ENCODE peak calls at places on chromosomes 3 and 15, in seven cellular contexts. Q is pancreas, U is AG04450, B is skeletal muscle cell, H is GM12864, Z is fibroblast of pulmonary artery, E is fibroblast of the aortic adventitia. S is an unnamed sample.

GRCh38 chr3:186368717-186369116 is 6.7 kb upstream of the DGKG start:
- DNase-seq in Q (no peak), U (no peak), B (no peak), H (no peak), Z (no peak), E (no peak), S (no peak)

GRCh38 chr3:48708481-48708889 is 8.5 kb downstream of the IP6K2 start:
- DNase-seq in Q (no peak), U (no peak), B (no peak), H (no peak), Z (peak), E (peak), S (no peak)

GRCh38 chr15:84911879-84912660 is 27.6 kb downstream of the SLC28A1 start:
- DNase-seq in Q (peak), U (peak), B (peak), H (no peak), Z (peak), E (peak), S (peak)

GRCh38 chr3:42739401-42740158 is 33.5 kb downstream of the CCDC13 start:
- DNase-seq in Q (no peak), U (no peak), B (no peak), H (no peak), Z (no peak), E (no peak), S (no peak)

GRCh38 chr3:188197388-188197847 is 43.5 kb downstream of the LPP start:
- DNase-seq in Q (no peak), U (no peak), B (no peak), H (no peak), Z (no peak), E (no peak), S (no peak)

GRCh38 chr15:63826513-63826912 is 7.2 kb downstream of the HERC1 start:
- DNase-seq in Q (no peak), U (no peak), B (no peak), H (no peak), Z (peak), E (peak), S (no peak)

GRCh38 chr3:109005443-109005842 is 51.8 kb upstream of the GUCA1C start:
- DNase-seq in Q (no peak), U (no peak), B (no peak), H (no peak), Z (no peak), E (no peak), S (no peak)

GRCh38 chr3:13254028-13254951 is 165.8 kb downstream of the NUP210 start:
- DNase-seq in Q (no peak), U (no peak), B (no peak), H (no peak), Z (no peak), E (no peak), S (peak)

GRCh38 chr3:195752538-195753331 is 32.0 kb downstream of the MUC20 start:
- DNase-seq in Q (no peak), U (no peak), B (no peak), H (no peak), Z (no peak), E (no peak), S (no peak)

DNA sequence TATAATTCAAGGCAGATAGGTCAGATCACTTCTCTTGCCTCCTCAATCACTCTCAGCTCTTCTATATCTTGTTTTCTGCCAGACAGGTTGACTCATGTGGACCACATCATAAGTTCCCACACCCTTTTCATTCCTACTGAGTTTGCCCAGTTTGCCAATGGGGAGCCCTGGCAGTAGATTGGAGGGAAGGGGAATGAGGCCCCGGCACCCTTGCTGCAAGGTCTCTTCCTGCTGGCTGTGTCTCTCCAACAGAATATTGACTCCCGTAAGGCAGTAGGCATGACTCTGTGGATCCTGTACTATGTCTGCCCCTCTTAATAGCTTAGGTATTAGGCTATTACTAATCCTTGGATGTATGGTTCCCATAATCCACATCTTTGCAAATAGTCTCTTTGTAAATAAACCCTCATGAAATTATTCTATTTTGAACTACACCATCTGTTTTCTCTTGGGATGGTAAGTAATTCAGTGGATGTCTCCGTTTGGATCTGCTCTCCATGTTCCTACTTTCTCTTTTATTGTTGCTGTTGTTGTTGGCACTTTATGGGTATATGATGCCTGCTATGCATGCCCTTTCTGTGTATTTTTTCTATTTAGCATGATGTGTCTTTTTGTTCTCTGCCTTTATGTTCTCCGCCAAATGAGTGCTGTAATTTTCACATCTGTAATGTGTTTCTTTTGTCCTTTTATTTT is 65.5 kb upstream of the DCBLD2 start:
- DNase-seq in Q (no peak), U (no peak), B (no peak), H (no peak), Z (no peak), E (no peak), S (no peak)
- H3K4me3 ChIP-seq in Q (no peak), U (no peak), B (no peak), H (no peak), Z (no peak), E (no peak), S (no peak)

GRCh38 chr15:60006808-60007346 is 2.8 kb downstream of the FOXB1 start:
- DNase-seq in Q (no peak), U (no peak), B (no peak), H (no peak), Z (no peak), E (no peak), S (no peak)
- H3K4me3 ChIP-seq in Q (peak), U (peak), B (no peak), H (peak), Z (peak), E (no peak), S (peak)

GRCh38 chr3:3798641-3799113 is 554 bp upstream of the LRRN1 start:
- DNase-seq in Q (peak), U (no peak), B (no peak), H (no peak), Z (no peak), E (no peak), S (peak)

GRCh38 chr3:3801510-3801841 is 2.2 kb downstream of the LRRN1 start:
- DNase-seq in Q (no peak), U (no peak), B (no peak), H (no peak), Z (no peak), E (no peak), S (no peak)

GRCh38 chr3:3800685-3801509 is 1.7 kb downstream of the LRRN1 start:
- DNase-seq in Q (peak), U (no peak), B (no peak), H (no peak), Z (no peak), E (no peak), S (peak)

GRCh38 chr3:3799173-3800075 is at the start of gene LRRN1:
- DNase-seq in Q (peak), U (no peak), B (no peak), H (no peak), Z (no peak), E (no peak), S (peak)

DNA sequence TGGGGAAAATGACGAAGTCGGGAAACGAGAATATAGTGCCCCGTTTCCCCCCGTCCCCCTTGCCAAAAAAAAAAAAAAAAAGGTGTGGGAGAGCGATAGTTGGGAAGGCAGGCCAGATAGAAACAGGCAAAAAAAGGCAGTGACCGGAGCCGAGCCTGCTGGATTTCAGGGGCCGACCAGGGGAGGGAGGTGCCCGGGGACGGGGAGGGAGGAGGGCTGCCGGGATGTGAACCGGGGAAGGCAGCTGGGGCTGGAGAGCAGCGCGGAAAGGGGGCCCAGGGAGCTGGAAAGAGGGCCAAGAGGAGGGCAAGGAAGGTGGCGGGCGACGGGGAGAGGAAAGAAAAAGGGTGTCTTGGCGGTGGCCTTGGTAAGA is 831 bp downstream of the LRRN1 start:
- DNase-seq in Q (peak), U (no peak), B (no peak), H (no peak), Z (no peak), E (no peak), S (peak)
- H3K4me3 ChIP-seq in Q (peak), U (no peak), B (no peak), H (no peak), Z (no peak), E (no peak), S (peak)

GRCh38 chr3:178260887-178261286 is 275.3 kb upstream of the KCNMB2 start:
- DNase-seq in Q (no peak), U (no peak), B (no peak), H (no peak), Z (no peak), E (peak), S (no peak)
- H3K4me3 ChIP-seq in Q (no peak), U (no peak), B (no peak), H (no peak), Z (no peak), E (no peak), S (no peak)

GRCh38 chr3:57855281-57855680 is 99.2 kb downstream of the SLMAP start:
- DNase-seq in Q (no peak), U (no peak), B (no peak), H (no peak), Z (peak), E (peak), S (no peak)
- H3K4me3 ChIP-seq in Q (no peak), U (no peak), B (no peak), H (no peak), Z (no peak), E (no peak), S (no peak)

DNA sequence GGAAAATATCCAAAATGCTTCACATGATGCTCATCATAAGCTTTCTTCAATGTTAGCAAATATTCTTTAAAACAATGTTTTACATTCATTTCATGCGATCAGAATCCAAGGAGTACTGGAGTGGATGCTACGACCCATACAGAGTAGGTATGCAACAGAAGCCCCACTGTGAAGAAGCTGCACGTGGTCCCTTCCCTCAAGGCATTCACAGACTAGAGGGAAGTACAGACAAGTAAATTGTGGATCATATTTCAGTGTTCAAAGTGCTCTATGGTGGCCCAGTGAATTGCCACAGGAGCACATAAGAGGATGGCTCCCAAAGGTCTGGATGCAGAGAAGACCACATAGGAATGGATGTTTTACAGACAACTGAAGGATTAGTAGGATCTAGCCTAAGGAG is 789.9 kb downstream of the IGSF11 start:
- DNase-seq in Q (no peak), U (no peak), B (no peak), H (no peak), Z (no peak), E (no peak), S (no peak)
- H3K4me3 ChIP-seq in Q (no peak), U (no peak), B (no peak), H (no peak), Z (no peak), E (no peak), S (no peak)

DNA sequence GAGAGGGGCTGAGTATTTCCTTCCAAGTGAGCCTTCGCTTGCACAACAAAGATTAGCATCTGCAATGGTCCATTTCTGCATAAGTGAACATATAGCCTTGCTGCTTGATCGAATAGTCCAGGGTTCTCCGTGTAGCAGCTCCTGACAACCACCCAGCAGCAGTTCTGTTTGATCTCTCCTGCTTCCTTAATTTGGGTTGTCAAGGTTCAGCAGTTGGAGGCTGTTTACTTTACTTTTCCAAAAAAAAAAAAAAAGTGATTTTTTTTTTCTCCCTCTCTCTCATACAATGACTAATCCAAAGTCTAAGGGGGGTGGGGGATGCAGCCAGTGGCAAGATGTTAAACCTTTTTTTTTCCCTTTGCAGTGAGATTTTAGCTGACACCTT is 3.6 kb downstream of the FOXP1 start:
- DNase-seq in Q (peak), U (no peak), B (no peak), H (no peak), Z (no peak), E (peak), S (no peak)
- H3K4me3 ChIP-seq in Q (peak), U (peak), B (peak), H (no peak), Z (no peak), E (peak), S (no peak)

DNA sequence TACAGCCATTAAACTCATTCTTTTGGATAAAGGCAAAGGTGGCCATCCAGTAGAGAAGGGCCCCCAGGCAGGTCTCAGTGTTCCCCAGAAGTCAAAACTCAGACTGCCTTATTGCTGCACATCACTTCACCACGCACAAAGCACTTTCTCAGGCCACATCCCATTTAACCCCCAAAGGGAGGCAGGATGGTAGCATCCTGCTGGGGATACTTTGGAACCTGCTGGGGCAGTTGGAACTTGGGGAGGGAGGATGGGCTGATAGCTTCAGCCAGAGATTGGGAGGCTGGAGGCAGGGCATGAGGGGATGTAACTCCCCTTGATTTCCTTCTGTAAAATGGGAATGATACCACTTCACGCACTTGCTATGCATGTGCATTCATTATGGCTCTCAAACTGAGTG is 5.0 kb downstream of the ITPKA start:
- DNase-seq in Q (no peak), U (no peak), B (no peak), H (no peak), Z (no peak), E (no peak), S (no peak)
- H3K4me3 ChIP-seq in Q (no peak), U (no peak), B (no peak), H (no peak), Z (no peak), E (no peak), S (no peak)

DNA sequence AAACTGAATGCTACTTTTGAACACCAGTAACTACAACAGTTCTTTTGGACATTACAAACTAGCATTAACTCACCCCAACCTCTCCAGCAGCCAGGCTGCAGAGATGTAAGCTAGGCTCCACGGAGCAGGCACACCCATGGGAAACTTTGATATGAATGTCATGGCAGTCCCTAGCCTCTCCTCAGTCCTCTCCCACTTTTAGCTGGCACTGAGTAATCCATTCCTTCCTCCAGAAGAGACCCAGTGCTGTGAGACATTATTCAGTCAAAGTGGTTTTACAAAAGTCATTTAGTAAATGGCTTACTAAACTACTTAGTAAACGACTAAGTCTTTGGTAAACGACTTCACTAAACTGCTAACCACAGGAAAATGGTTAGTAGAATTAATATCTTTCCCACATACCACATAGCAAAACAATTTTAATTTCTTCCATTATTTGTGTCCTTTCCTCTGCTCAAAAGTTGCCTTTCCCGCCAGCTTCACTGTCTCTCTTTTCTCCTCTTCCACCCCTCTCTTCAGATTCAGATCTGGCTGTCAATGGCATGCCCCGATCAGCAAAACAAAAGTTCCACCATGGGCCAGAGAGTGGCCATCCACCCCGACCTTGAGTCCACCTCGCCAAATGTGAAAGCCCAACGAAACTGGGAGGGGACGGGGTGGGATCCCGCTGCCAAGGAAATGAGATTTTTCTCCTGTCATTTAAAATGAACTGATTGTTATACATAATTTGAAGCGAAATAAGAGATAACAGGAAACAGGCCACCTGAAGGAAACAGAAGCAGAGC is 67.5 kb upstream of the TJP1 start:
- DNase-seq in Q (no peak), U (no peak), B (no peak), H (no peak), Z (no peak), E (no peak), S (no peak)
- H3K4me3 ChIP-seq in Q (no peak), U (no peak), B (no peak), H (no peak), Z (no peak), E (no peak), S (no peak)

GRCh38 chr3:96814581-96815567 is at the start of gene EPHA6:
- DNase-seq in Q (no peak), U (no peak), B (no peak), H (no peak), Z (no peak), E (no peak), S (no peak)

GRCh38 chr3:96813134-96813819 is 1.1 kb upstream of the EPHA6 start:
- DNase-seq in Q (peak), U (peak), B (no peak), H (peak), Z (peak), E (peak), S (peak)

DNA sequence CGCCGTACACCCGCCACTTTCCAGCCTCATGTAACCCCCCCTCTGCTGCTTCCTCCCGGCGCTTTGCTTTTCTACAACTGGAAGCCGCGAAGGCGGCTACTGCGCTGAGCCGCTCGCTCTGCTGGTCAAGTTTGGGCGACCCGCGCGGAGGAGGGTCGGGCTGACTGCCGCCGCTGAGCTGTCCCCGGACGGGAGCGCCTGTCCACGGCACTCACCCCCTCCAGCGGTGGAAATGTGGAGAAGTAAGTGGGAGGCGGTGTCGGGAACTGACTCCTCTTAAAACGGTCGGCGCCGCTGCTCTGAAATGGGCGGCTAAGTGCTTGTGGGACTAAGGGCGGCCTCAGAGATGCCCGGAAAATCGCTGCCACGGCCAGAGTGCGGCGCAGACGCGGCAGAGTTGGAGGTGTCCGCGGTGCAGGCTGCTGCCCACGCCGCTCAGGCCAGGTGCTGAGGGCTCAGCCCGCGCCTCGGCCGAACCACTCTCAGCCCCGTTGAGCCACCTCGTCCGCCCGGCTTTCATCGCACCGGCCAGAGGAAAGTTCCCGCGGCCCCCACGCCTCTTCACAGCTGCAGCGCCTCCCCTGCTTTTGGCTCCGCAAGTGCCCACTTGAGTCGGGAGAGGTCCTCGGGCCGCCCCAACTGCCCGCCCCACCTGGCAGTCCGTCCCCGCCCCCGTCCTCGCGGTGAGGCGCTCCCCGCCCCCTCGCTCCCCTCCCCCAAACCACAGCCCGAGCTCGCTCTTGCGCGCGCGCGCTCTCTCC is 394 bp upstream of the EPHA6 start:
- DNase-seq in Q (peak), U (no peak), B (no peak), H (no peak), Z (peak), E (peak), S (peak)
- H3K4me3 ChIP-seq in Q (peak), U (peak), B (peak), H (no peak), Z (peak), E (peak), S (peak)

S was measured in right lobe of liver.